ENCODE peak calls at places on chromosomes 1 and 21, in four cellular contexts. G, Q, P and B are unnamed samples.

GRCh38 chr1:153379591-153379990 is 4.2 kb upstream of the S100A12 start:
- DNase-seq in G (no peak), Q (no peak), P (no peak), B (no peak)

GRCh38 chr1:45995298-45995697 is 137.1 kb downstream of the PIK3R3 start:
- DNase-seq in G (no peak), Q (no peak), P (no peak), B (no peak)

GRCh38 chr21:34946385-34947121 is 102.5 kb downstream of the RUNX1 start:
- DNase-seq in G (no peak), Q (no peak), P (no peak), B (no peak)

GRCh38 chr1:115838426-115838804 is 2.5 kb downstream of the NHLH2 start:
- DNase-seq in G (no peak), Q (no peak), P (no peak), B (no peak)

GRCh38 chr1:182565537-182565936 is 23.5 kb downstream of the RNASEL start:
- DNase-seq in G (no peak), Q (no peak), P (no peak), B (no peak)

GRCh38 chr1:87402192-87403046 is 73.7 kb downstream of the LMO4 start:
- DNase-seq in G (no peak), Q (no peak), P (no peak), B (no peak)

GRCh38 chr1:208476825-208477170 is 232.6 kb upstream of the PLXNA2 start:
- DNase-seq in G (no peak), Q (no peak), P (no peak), B (no peak)

GRCh38 chr1:116330342-116330652 is 42.7 kb upstream of the ATP1A1 start:
- DNase-seq in G (peak), Q (no peak), P (no peak), B (no peak)

GRCh38 chr1:94335950-94336349 is 82.2 kb upstream of the ABCD3 start:
- DNase-seq in G (peak), Q (peak), P (peak), B (peak)

GRCh38 chr1:99606306-99606705 is 39.6 kb upstream of the PALMD start:
- DNase-seq in G (no peak), Q (no peak), P (no peak), B (no peak)

GRCh38 chr1:182699673-182700350 is 15.4 kb upstream of the RGS8 start:
- DNase-seq in G (no peak), Q (peak), P (no peak), B (no peak)

GRCh38 chr1:83029916-83030315 is 969.0 kb downstream of the TTLL7 start:
- DNase-seq in G (no peak), Q (no peak), P (no peak), B (no peak)

GRCh38 chr21:46078322-46078981 is 19.5 kb upstream of the COL6A2 start:
- DNase-seq in G (peak), Q (no peak), P (peak), B (no peak)

GRCh38 chr1:105632342-105633196 is 1423.9 kb upstream of the PRMT6 start:
- DNase-seq in G (no peak), Q (peak), P (no peak), B (peak)

GRCh38 chr1:31886866-31887265 is 51.3 kb downstream of the PTP4A2 start:
- DNase-seq in G (no peak), Q (no peak), P (no peak), B (no peak)

GRCh38 chr1:207261971-207262370 is 59.5 kb upstream of the CD55 start:
- DNase-seq in G (no peak), Q (no peak), P (no peak), B (no peak)

GRCh38 chr1:39293375-39294070 is 89.0 kb downstream of the MACF1 start:
- DNase-seq in G (no peak), Q (no peak), P (no peak), B (no peak)

GRCh38 chr1:166884040-166884642 is 8.1 kb upstream of the TADA1 start:
- DNase-seq in G (peak), Q (peak), P (peak), B (peak)

GRCh38 chr1:3717715-3718601 is 34.3 kb upstream of the CCDC27 start:
- DNase-seq in G (no peak), Q (peak), P (no peak), B (no peak)

GRCh38 chr1:210629276-210629675 is 300.6 kb downstream of the HHAT start:
- DNase-seq in G (no peak), Q (no peak), P (no peak), B (no peak)

GRCh38 chr1:235960799-235961198 is 94.1 kb upstream of the LYST start:
- DNase-seq in G (no peak), Q (no peak), P (no peak), B (no peak)

GRCh38 chr1:185565314-185565713 is 168.9 kb upstream of the HMCN1 start:
- DNase-seq in G (no peak), Q (peak), P (no peak), B (no peak)

GRCh38 chr1:157894613-157895012 is 53.0 kb upstream of the CD5L start:
- DNase-seq in G (no peak), Q (no peak), P (no peak), B (no peak)

GRCh38 chr1:202567747-202568146 is 142.5 kb downstream of the SYT2 start:
- DNase-seq in G (no peak), Q (no peak), P (no peak), B (no peak)

GRCh38 chr21:45078877-45079281 is 4.5 kb downstream of the ADARB1 start:
- DNase-seq in G (no peak), Q (no peak), P (no peak), B (no peak)

GRCh38 chr21:27772816-27773215 is 805.9 kb upstream of the ADAMTS5 start:
- DNase-seq in G (no peak), Q (no peak), P (no peak), B (no peak)

GRCh38 chr1:152940614-152941013 is 6.4 kb upstream of the SPRR5 start:
- DNase-seq in G (no peak), Q (no peak), P (no peak), B (no peak)

GRCh38 chr1:85611390-85611789 is 30.8 kb downstream of the CCN1 start:
- DNase-seq in G (no peak), Q (no peak), P (no peak), B (no peak)

GRCh38 chr1:181630838-181631237 is 147.5 kb downstream of the CACNA1E start:
- DNase-seq in G (peak), Q (no peak), P (no peak), B (no peak)

GRCh38 chr1:247746391-247746935 is 1.5 kb downstream of the OR14A2 start:
- DNase-seq in G (no peak), Q (no peak), P (no peak), B (no peak)

GRCh38 chr1:70387507-70387906 is 23.6 kb upstream of the CTH start:
- DNase-seq in G (no peak), Q (no peak), P (no peak), B (no peak)

GRCh38 chr1:69787151-69787550 is 219.4 kb downstream of the LRRC7 start:
- DNase-seq in G (no peak), Q (no peak), P (no peak), B (no peak)

GRCh38 chr1:77469311-77469710 is 187.5 kb downstream of the AK5 start:
- DNase-seq in G (no peak), Q (no peak), P (no peak), B (no peak)

GRCh38 chr1:162908780-162909179 is 47.8 kb upstream of the CCDC190 start:
- DNase-seq in G (no peak), Q (no peak), P (no peak), B (no peak)

GRCh38 chr1:75265792-75266191 is 131.6 kb downstream of the LHX8 start:
- DNase-seq in G (no peak), Q (peak), P (no peak), B (no peak)

GRCh38 chr1:114854693-114855320 is at the start of gene SYCP1:
- DNase-seq in G (no peak), Q (no peak), P (no peak), B (no peak)

GRCh38 chr1:6601865-6602668 is 602 bp downstream of the KLHL21 start:
- DNase-seq in G (peak), Q (peak), P (peak), B (peak)

GRCh38 chr1:167430849-167431242 is 87.5 kb downstream of the CD247 start:
- DNase-seq in G (no peak), Q (no peak), P (no peak), B (no peak)

GRCh38 chr1:81254560-81254959 is 546.2 kb upstream of the ADGRL2 start:
- DNase-seq in G (no peak), Q (no peak), P (no peak), B (no peak)
- TF ChIP-seq CTCF in G (no peak), Q (peak), P (no peak), B (no peak)

GRCh38 chr1:1758059-1758621 is 20.1 kb downstream of the NADK start:
- DNase-seq in G (no peak), Q (no peak), P (no peak), B (no peak)

GRCh38 chr1:1757422-1758058 is 20.7 kb downstream of the NADK start:
- DNase-seq in G (no peak), Q (no peak), P (no peak), B (no peak)

GRCh38 chr1:1760345-1760650 is 18.0 kb downstream of the NADK start:
- DNase-seq in G (no peak), Q (no peak), P (no peak), B (no peak)

GRCh38 chr1:1759456-1760344 is 18.6 kb downstream of the NADK start:
- DNase-seq in G (no peak), Q (no peak), P (no peak), B (peak)

DNA sequence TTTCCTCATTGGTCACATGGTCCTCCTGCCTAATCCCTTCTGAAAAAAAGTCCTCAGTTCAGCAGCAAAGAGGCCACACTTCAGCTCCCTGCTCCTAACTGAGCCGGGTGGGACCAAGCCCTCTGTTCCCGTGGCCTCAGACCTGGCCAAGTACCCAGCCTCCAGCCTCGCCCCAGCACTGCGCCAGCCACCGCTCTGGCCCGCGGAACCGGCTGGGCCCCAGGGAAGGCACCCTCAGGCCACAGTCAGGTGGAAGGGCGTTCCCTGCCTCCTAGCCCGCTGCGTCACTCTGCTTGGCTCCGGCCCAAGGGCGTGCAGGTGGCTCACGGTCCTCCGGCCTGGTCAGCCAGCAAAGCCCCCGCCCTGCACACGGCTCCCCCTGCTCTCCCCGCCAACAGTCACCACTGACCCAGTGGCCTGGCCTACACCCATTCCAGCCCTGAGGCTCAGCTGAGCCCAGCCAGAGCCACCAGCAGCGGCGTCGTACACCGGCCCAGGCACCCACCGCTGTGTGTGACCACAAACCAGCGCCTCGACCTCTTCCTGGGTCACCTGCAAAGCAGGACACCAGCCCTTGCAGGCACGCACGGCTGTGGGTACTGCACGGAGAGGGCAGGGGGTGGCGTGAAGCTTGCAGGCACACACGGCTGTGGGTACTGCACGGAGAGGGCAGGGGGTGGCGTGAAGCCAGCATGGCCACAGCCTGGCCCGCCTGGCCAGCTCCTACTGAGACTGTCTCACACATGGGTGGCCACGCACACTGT is 19.4 kb downstream of the NADK start:
- DNase-seq in G (peak), Q (no peak), P (no peak), B (peak)
- H3K27ac ChIP-seq in G (peak), Q (no peak), P (no peak), B (peak)

DNA sequence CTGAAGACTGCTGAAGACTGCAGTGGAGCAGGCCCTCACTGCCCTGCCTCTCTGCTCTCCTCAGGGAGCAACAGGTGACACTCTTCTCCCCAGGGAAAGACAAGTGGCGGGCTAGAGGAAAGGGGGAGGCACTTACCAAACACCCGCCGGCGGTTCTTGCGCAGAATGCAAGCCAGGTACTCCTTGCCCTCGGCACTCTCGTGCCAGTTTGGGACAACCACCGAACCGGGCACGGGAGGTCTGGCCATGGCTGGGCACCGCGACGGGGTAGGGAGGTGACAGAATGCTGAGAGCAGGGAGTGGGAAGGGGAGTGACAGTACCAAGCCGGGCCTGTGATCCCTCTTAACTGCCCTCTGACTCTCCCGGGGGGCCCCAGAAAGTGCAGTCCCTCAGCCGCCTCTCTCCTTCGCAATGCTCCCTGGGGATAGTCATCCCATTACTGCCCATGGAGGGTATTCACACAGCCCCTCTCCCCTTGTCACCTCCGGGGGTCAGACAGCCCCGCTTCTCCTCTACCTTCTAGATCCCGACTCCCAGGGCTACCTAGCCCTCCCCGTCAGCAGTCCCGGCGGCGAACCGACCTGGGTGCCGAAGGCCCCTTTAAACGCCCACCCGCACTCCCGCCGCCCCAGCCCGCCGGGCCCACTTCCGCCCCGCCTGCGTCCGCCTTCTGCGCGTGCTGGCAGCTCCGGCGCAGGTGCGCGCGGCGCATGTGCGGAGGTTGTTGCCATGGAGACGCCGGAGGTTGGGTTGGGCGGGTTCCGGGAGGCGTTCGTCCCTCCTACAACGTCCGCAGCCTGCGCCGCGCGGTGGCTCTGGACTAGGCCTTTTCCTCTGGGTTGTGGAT is at the start of gene CPLANE2:
- DNase-seq in G (peak), Q (peak), P (peak), B (peak)
- TF ChIP-seq CTCF in G (no peak), Q (peak), P (no peak), B (no peak)

DNA sequence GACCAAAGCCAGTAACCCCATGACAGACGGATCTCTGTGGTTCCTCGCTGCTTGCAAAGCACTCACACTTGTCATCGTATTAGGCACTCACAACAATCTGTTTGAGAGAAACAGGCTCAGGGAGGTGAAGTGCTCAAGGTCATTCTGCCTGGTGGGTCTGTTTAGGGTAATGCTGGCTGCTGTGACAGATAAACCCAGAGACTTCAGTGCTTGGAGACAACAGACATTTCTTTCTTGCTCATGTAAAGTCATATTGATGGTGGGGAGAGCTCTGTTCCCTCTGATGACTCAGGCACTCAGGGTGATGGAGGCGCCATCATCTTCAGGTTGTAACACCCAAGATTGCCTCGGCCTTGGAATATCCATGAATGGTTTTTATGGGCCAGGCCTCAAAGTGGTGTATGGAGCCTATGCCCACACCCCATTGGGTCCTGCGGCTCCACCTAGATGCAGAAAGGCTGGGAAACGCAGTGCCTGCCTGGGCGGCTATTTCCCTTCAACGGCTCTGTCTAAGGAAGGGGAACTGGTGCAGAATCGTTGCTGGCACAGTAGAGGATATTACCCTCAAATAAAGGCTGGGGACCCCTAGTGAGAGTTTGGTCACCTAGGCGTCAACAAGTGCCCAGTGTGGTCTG is 71.6 kb upstream of the SELENON start:
- DNase-seq in G (no peak), Q (no peak), P (no peak), B (no peak)
- H3K27ac ChIP-seq in G (peak), Q (peak), P (peak), B (peak)